ENCODE peak calls at places on chromosome 1, in five cellular contexts. G is stimulated activated CD8-positive, alpha-beta memory T cell treated with anti-CD3 and anti-CD28 coated beads, Interleukin-12 subunit alpha, Interleukin-12 subunit beta, amount 100 ng/mL, for 4 hours; C is fibroblast of mammary gland; W is anterior cingulate cortex; U is fibroblast of the aortic adventitia. Q is an unnamed sample.

GRCh38 chr1:240098534-240098933 is 6.9 kb downstream of the FMN2 start:
- DNase-seq in G (no peak), C (no peak), W (no peak), U (no peak), Q (no peak)

GRCh38 chr1:228316589-228317387 is 89.8 kb downstream of the TRIM11 start:
- DNase-seq in G (no peak), C (no peak), W (no peak), U (no peak), Q (peak)

GRCh38 chr1:153888518-153888917 is 34.3 kb downstream of the GATAD2B start:
- DNase-seq in G (no peak), C (no peak), W (no peak), U (peak), Q (no peak)

GRCh38 chr1:172699111-172699510 is 40.2 kb downstream of the FASLG start:
- DNase-seq in G (peak), C (peak), W (no peak), U (peak), Q (peak)

GRCh38 chr1:53362270-53362669 is 34.4 kb upstream of the LRP8 start:
- DNase-seq in G (no peak), C (no peak), W (no peak), U (no peak), Q (no peak)

GRCh38 chr1:107404756-107405155 is 263.9 kb downstream of the NTNG1 start:
- DNase-seq in G (no peak), C (peak), W (no peak), U (peak), Q (no peak)

GRCh38 chr1:15684468-15685283 is 556 bp downstream of the PLEKHM2 start:
- DNase-seq in G (no peak), C (peak), W (no peak), U (peak), Q (peak)

GRCh38 chr1:158931055-158931737 is at the start of gene PYHIN1:
- DNase-seq in G (no peak), C (no peak), W (no peak), U (no peak), Q (no peak)

GRCh38 chr1:5934058-5934884 is 58.0 kb downstream of the NPHP4 start:
- DNase-seq in G (no peak), C (no peak), W (no peak), U (no peak), Q (no peak)

GRCh38 chr1:89724369-89725015 is 91.6 kb downstream of the LRRC8C start:
- DNase-seq in G (peak), C (peak), W (no peak), U (peak), Q (no peak)

GRCh38 chr1:73914994-73915393 is 283.0 kb downstream of the LRRIQ3 start:
- DNase-seq in G (no peak), C (no peak), W (no peak), U (no peak), Q (no peak)

GRCh38 chr1:224434447-224435317 is at the start of gene WDR26:
- DNase-seq in G (peak), C (peak), W (peak), U (peak), Q (peak)

GRCh38 chr1:101311146-101311892 is 74.5 kb downstream of the S1PR1 start:
- DNase-seq in G (no peak), C (no peak), W (no peak), U (no peak), Q (no peak)

GRCh38 chr1:39398278-39399010 is 93.0 kb upstream of the BMP8A start:
- DNase-seq in G (no peak), C (peak), W (no peak), U (peak), Q (peak)

GRCh38 chr1:91844862-91845528 is 41.0 kb downstream of the TGFBR3 start:
- DNase-seq in G (no peak), C (peak), W (no peak), U (peak), Q (peak)

GRCh38 chr1:23384312-23385058 is 14.8 kb upstream of the ZNF436 start:
- DNase-seq in G (no peak), C (peak), W (no peak), U (peak), Q (no peak)

GRCh38 chr1:84253891-84254290 is 47.6 kb upstream of the SAMD13 start:
- DNase-seq in G (no peak), C (peak), W (peak), U (peak), Q (no peak)

Q was measured in upper lobe of left lung.